ENCODE peak calls at places on chromosomes 13 and 19, in ten cellular contexts. G is fibroblast of lung, H is MM.1S, A is astrocyte, T is GM23338, D is GM12878, R is PC-9, O is PC-3, P is keratinocyte, V is GM23248. X is an unnamed sample.
A peak's percentile ranks its signal among the peaks of the same experiment; 100 is the strongest.

GRCh38 chr19:17797397-17798201 is 2.7 kb downstream of the B3GNT3 start:
- DNase-seq in H (no peak), T (no peak), D (no peak), A (no peak), P (peak; percentile 80), R (peak; percentile 98), O (peak; percentile 98), V (peak; percentile 83), G (no peak), X (peak; percentile 1)

GRCh38 chr19:13561461-13561860 is 55.2 kb upstream of the CACNA1A start:
- DNase-seq in R (no peak), O (no peak), G (no peak), T (no peak), D (no peak), A (no peak), H (no peak), V (no peak), P (no peak), X (no peak)

GRCh38 chr13:114089341-114089740 is 43.1 kb downstream of the RASA3 start:
- DNase-seq in O (no peak), D (no peak), G (no peak), V (no peak), A (no peak), P (no peak), H (no peak), R (no peak), T (no peak), X (no peak)

GRCh38 chr13:43129021-43129420 is 105.6 kb downstream of the DNAJC15 start:
- DNase-seq in G (no peak), R (no peak), H (no peak), T (no peak), O (no peak), A (no peak), V (no peak), P (no peak), D (no peak), X (no peak)

GRCh38 chr19:58330458-58330857 is 3.7 kb downstream of the ZSCAN22 start:
- DNase-seq in R (peak; percentile 55), D (no peak), T (peak; percentile 30), O (peak; percentile 88), A (peak; percentile 68), V (peak; percentile 90), H (no peak), G (peak; percentile 83), P (no peak), X (no peak)

GRCh38 chr19:10764340-10764894 is 46.5 kb downstream of the DNM2 start:
- DNase-seq in P (no peak), T (no peak), V (no peak), G (no peak), O (no peak), H (no peak), A (no peak), R (peak; percentile 49), D (no peak), X (no peak)

GRCh38 chr19:1567116-1567847 is 843 bp downstream of the MEX3D start:
- DNase-seq in T (no peak), V (peak; percentile 81), O (no peak), G (no peak), A (peak; percentile 12), R (no peak), P (no peak), H (no peak), D (no peak), X (peak; percentile 63)

GRCh38 chr19:18869781-18870530 is 26.0 kb downstream of the CERS1 start:
- DNase-seq in H (no peak), P (no peak), O (no peak), A (no peak), V (no peak), D (no peak), R (no peak), G (no peak), T (peak; percentile 88), X (no peak)

GRCh38 chr19:54995561-54995960 is 29.4 kb downstream of the NLRP2 start:
- DNase-seq in V (no peak), D (no peak), T (no peak), O (no peak), P (no peak), G (no peak), H (no peak), A (no peak), R (no peak), X (no peak)
- H3K4me2 ChIP-seq in V (no peak overlapping the region), D (no peak overlapping the region), T (no peak overlapping the region), O (no peak overlapping the region), P (no peak overlapping the region), G (no peak overlapping the region), H (no peak overlapping the region), A (no peak overlapping the region), R (no peak overlapping the region), X (no peak overlapping the region)

GRCh38 chr19:41910240-41910991 is 17.8 kb downstream of the ERFL start:
- DNase-seq in V (no peak), P (no peak), T (no peak), H (no peak), O (no peak), A (no peak), G (no peak), R (no peak), D (no peak), X (no peak)

GRCh38 chr19:41913476-41914190 is 14.6 kb downstream of the ERFL start:
- DNase-seq in D (no peak), P (no peak), R (no peak), T (peak; percentile 74), G (no peak), O (no peak), V (no peak), H (no peak), A (no peak), X (no peak)

GRCh38 chr19:41910992-41911888 is 17.0 kb downstream of the ERFL start:
- DNase-seq in R (no peak), P (no peak), V (no peak), H (no peak), D (no peak), G (no peak), O (no peak), T (no peak), A (no peak), X (no peak)

GRCh38 chr19:41912899-41913475 is 15.3 kb downstream of the ERFL start:
- DNase-seq in T (peak; percentile 76), V (peak; percentile 52), P (no peak), H (no peak), O (no peak), R (no peak), G (no peak), A (no peak), D (no peak), X (peak; percentile 51)

DNA sequence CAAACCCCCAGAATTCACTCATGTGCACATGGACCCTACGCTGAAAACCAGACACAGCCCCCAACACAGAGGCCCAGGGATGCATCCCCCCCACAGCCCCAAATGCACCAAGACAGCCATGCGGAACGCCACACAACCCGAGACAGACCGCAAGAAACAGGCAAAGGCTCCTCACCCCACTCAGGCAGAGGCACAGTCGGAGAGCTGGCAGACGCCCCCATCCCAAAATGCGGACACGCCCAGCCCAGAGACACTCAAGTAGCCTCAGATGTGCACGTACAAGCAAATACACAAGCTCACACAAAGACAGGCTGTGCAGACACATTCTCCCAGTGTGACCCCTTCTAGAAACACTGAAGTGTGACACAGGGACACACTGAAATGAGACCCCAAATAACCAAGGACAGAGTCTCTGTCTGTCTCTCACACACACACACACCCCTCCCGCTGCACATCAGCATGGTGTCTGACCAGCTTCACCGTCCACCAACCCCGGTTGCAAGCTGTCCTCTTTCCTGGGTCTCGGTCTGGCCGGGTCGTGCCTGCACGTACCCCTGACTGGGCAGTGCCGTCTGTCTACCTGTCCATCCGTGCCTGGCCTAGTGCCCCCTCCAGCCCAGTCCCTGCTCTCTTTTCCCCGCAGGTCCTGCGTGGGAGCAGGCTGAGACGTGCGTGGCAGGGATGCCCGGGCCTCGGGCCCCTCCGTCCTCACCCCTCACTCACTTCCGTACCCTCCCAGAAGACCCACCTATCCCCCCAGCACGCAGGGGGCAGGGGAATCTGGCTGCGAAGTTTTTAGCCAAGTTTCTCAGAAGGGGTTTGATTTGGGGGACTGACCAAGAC is 16.1 kb downstream of the ERFL start:
- DNase-seq in H (no peak), T (no peak), R (no peak), D (no peak), O (no peak), P (no peak), V (no peak), A (no peak), G (no peak), X (no peak)
- TF ChIP-seq EZH2 in H (peak; percentile 80), T (peak; percentile 51), R (no peak), D (no peak), O (no peak), P (peak; percentile 100), V (peak; percentile 98), A (peak; percentile 99), G (peak; percentile 100), X (peak; percentile 11)

GRCh38 chr13:38398810-38399493 is 49.3 kb downstream of the UFM1 start:
- DNase-seq in A (peak; percentile 57), G (peak; percentile 73), V (peak; percentile 91), T (no peak), R (no peak), P (no peak), H (no peak), O (peak; percentile 8), D (no peak), X (no peak)
- H3K4me2 ChIP-seq in A (no peak overlapping the region), G (no peak overlapping the region), V (peak overlapping the region; percentile 49), T (no peak overlapping the region), R (no peak overlapping the region), P (no peak overlapping the region), H (no peak overlapping the region), O (no peak overlapping the region), D (no peak overlapping the region), X (no peak overlapping the region)

GRCh38 chr19:50794074-50794777 is 4.0 kb downstream of the ACP4 start:
- DNase-seq in O (peak; percentile 62), T (no peak), H (peak; percentile 55), A (no peak), G (no peak), P (no peak), R (no peak), D (no peak), V (peak; percentile 22), X (no peak)

GRCh38 chr19:50794778-50795664 is 4.8 kb downstream of the ACP4 start:
- DNase-seq in V (peak; percentile 34), G (no peak), H (no peak), T (peak; percentile 67), O (peak; percentile 51), R (no peak), P (no peak), A (no peak), D (no peak), X (no peak)

GRCh38 chr19:50792246-50792851 is 2.1 kb downstream of the ACP4 start:
- DNase-seq in G (no peak), D (no peak), V (no peak), P (no peak), T (no peak), A (no peak), R (no peak), H (no peak), O (peak; percentile 26), X (no peak)

GRCh38 chr19:50792852-50793250 is 2.6 kb downstream of the ACP4 start:
- DNase-seq in R (no peak), P (no peak), O (peak; percentile 32), G (no peak), V (no peak), A (no peak), D (no peak), T (no peak), H (no peak), X (no peak)

DNA sequence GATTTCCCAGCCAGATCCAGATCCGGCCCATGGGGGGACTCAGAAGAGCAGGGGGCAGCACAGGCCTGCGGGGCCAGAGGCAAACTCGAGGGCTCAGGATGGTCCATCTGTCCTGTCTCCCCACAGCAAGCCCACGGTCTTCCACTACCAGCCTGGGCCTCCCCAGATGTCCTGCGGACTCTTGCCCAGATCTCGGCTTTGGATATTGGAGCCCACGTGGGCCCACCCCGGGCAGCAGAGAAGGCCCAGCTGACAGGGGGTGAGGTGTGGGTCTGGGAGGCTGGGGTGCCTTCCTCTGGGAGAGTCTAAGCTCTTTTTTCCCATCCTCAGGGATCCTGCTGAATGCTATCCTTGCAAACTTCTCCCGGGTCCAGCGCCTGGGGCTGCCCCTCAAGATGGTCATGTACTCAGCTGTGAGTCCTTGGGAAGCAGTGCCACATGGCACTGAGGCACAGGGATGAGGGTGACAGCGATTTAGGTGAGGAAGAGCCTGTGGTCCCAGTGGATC is 3.4 kb downstream of the ACP4 start:
- DNase-seq in V (no peak), T (no peak), G (no peak), R (no peak), P (no peak), H (no peak), A (no peak), O (peak; percentile 27), D (no peak), X (no peak)
- TF ChIP-seq EZH2 in V (no peak), T (no peak), G (no peak), R (no peak), P (no peak), H (no peak), A (no peak), O (no peak), D (no peak), X (no peak)